ENCODE peak calls at places on chromosomes 11 and 22, in four cellular contexts. G is HCT116, E is SK-N-SH, H is H1. S is an unnamed sample.

GRCh38 chr11:119758291-119758690 is 29.3 kb upstream of the NECTIN1 start:
- DNase-seq in G (no peak), E (no peak), H (no peak), S (no peak)

GRCh38 chr11:61912991-61913698 is 4.2 kb downstream of the RAB3IL1 start:
- DNase-seq in H (no peak), G (no peak), E (peak), S (no peak)

GRCh38 chr11:121095561-121095960 is 5.5 kb upstream of the TECTA start:
- DNase-seq in E (no peak), G (no peak), H (no peak), S (no peak)

GRCh38 chr11:103338621-103339484 is 229.6 kb downstream of the DYNC2H1 start:
- DNase-seq in G (no peak), E (no peak), H (peak), S (peak)

GRCh38 chr22:44583076-44583760 is 85.2 kb upstream of the RTL6 start:
- DNase-seq in G (no peak), H (no peak), E (no peak), S (no peak)

GRCh38 chr11:93403930-93404329 is 73.4 kb downstream of the DEUP1 start:
- DNase-seq in H (no peak), E (no peak), G (no peak), S (no peak)

GRCh38 chr11:110176366-110177056 is 83.3 kb downstream of the ZC3H12C start:
- DNase-seq in E (no peak), H (no peak), G (no peak), S (no peak)

GRCh38 chr11:67996622-67997459 is 7.1 kb downstream of the UNC93B1 start:
- DNase-seq in E (peak), H (peak), G (peak), S (peak)

GRCh38 chr11:1353383-1354124 is 36.2 kb upstream of the BRSK2 start:
- DNase-seq in H (no peak), E (peak), G (no peak), S (no peak)

GRCh38 chr11:128195057-128195751 is 392.2 kb downstream of the ETS1 start:
- DNase-seq in H (no peak), G (no peak), E (no peak), S (peak)

GRCh38 chr22:35021166-35021565 is 44.8 kb upstream of the ISX start:
- DNase-seq in G (no peak), H (no peak), E (no peak), S (no peak)

GRCh38 chr11:128835741-128836410 is 31.2 kb downstream of the KCNJ1 start:
- DNase-seq in H (no peak), G (no peak), E (no peak), S (peak)

GRCh38 chr22:17910561-17911311 is 113.6 kb downstream of the MICAL3 start:
- DNase-seq in G (no peak), E (peak), H (no peak), S (peak)

GRCh38 chr11:125750629-125751028 is 4.5 kb downstream of the PATE1 start:
- DNase-seq in E (no peak), G (no peak), H (no peak), S (no peak)

GRCh38 chr22:25054943-25055511 is 102.5 kb downstream of the KIAA1671 start:
- DNase-seq in G (no peak), E (no peak), H (no peak), S (peak)

GRCh38 chr22:17214416-17215043 is 4.7 kb downstream of the ADA2 start:
- DNase-seq in E (no peak), H (no peak), G (no peak), S (no peak)

GRCh38 chr11:44670814-44671213 is 55.9 kb upstream of the TSPAN18 start:
- DNase-seq in G (no peak), H (no peak), E (no peak), S (no peak)

GRCh38 chr22:45154383-45154782 is 9.3 kb upstream of the NUP50 start:
- DNase-seq in H (no peak), E (no peak), G (no peak), S (peak)

GRCh38 chr11:13278620-13279486 is 1.3 kb downstream of the BMAL1 start:
- DNase-seq in E (peak), G (no peak), H (no peak), S (peak)

GRCh38 chr11:1302461-1303073 is 6.9 kb downstream of the TOLLIP start:
- DNase-seq in G (no peak), H (no peak), E (peak), S (no peak)

GRCh38 chr11:126589492-126589803 is 234.0 kb downstream of the ST3GAL4 start:
- DNase-seq in G (no peak), H (no peak), E (no peak), S (no peak)

GRCh38 chr11:112162761-112163669 is 879 bp downstream of the IL18 start:
- DNase-seq in H (no peak), E (no peak), G (no peak), S (no peak)

GRCh38 chr11:128747728-128748148 is 53.9 kb downstream of the FLI1 start:
- DNase-seq in H (no peak), E (no peak), G (no peak), S (no peak)

GRCh38 chr22:33722817-33723216 is 197.5 kb downstream of the LARGE1 start:
- DNase-seq in G (no peak), E (no peak), H (no peak), S (no peak)

GRCh38 chr11:19053909-19054308 is 6.6 kb downstream of the MRGPRX2 start:
- DNase-seq in E (no peak), H (no peak), G (no peak), S (no peak)

GRCh38 chr11:57436031-57436430 is 9.1 kb upstream of the SLC43A3 start:
- DNase-seq in E (no peak), G (no peak), H (no peak), S (no peak)

GRCh38 chr11:13429836-13430235 is 33.2 kb downstream of the BTBD10 start:
- DNase-seq in H (no peak), E (no peak), G (no peak), S (no peak)

GRCh38 chr11:72573380-72573949 is 100.8 kb downstream of the PDE2A start:
- DNase-seq in G (peak), H (no peak), E (peak), S (peak)

GRCh38 chr11:46281374-46281831 is 3.9 kb downstream of the CREB3L1 start:
- DNase-seq in H (no peak), E (no peak), G (no peak), S (no peak)

GRCh38 chr22:48536691-48537591 is 1290.7 kb downstream of the BRD1 start:
- DNase-seq in E (no peak), G (no peak), H (no peak), S (no peak)

GRCh38 chr11:26719289-26719688 is 2.6 kb downstream of the SLC5A12 start:
- DNase-seq in H (no peak), G (no peak), E (no peak), S (no peak)

GRCh38 chr22:46561435-46561905 is 24.1 kb upstream of the CELSR1 start:
- DNase-seq in E (peak), G (peak), H (no peak), S (no peak)

DNA sequence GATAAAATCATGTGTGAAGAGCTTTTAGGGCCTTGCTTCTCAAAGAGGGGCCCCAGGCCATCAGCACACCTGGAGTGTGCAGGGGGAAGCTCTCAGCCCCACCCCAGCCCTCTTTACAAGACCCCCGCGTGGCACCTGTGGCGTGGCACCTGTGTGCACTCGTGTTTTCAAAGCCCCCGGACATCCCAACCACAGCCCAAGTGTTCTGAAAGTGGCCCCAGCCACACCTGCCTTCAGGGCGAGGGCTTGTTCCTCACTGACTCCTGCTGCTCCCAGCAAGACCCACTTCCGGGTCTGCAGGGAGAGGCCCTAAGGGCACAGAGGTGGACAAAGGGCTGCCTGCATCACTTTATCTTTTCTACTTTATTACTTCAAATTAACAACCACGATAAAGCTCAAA is 17.5 kb upstream of the TMEM184B start:
- DNase-seq in E (no peak), G (no peak), H (no peak), S (no peak)
- TF ChIP-seq MAX in E (no peak), G (no peak), H (no peak), S (no peak)

DNA sequence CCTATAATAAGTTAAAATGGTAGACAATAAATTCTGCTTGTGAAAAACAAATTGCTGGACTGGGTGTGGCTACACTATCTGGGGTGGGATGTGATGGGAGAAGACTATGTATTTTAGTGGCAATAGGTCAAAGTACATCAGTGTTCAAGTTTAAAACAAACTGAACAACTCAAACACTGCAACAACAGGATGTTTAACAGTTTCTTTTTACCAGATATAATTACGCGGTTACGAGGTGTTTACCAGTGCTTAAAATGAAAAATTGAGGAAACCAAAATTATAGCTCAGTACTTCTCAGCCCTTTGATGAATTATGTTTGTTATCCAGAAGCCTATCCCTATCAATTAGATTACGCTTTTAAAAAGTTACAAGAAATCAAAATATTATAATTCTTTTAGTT is 3.2 kb downstream of the PRDM10 start:
- DNase-seq in G (no peak), H (no peak), E (no peak), S (no peak)
- H3K4me3 ChIP-seq in G (no peak), H (no peak), E (no peak), S (no peak)

GRCh38 chr11:122097419-122098001 is 18.5 kb downstream of the BLID start:
- DNase-seq in E (peak), G (no peak), H (no peak), S (no peak)

GRCh38 chr11:122101625-122102291 is 14.3 kb downstream of the BLID start:
- DNase-seq in E (peak), G (no peak), H (peak), S (peak)

GRCh38 chr11:122100222-122101080 is 15.6 kb downstream of the BLID start:
- DNase-seq in H (no peak), E (peak), G (no peak), S (peak)

GRCh38 chr11:122098223-122098980 is 17.6 kb downstream of the BLID start:
- DNase-seq in E (no peak), G (no peak), H (no peak), S (peak)

DNA sequence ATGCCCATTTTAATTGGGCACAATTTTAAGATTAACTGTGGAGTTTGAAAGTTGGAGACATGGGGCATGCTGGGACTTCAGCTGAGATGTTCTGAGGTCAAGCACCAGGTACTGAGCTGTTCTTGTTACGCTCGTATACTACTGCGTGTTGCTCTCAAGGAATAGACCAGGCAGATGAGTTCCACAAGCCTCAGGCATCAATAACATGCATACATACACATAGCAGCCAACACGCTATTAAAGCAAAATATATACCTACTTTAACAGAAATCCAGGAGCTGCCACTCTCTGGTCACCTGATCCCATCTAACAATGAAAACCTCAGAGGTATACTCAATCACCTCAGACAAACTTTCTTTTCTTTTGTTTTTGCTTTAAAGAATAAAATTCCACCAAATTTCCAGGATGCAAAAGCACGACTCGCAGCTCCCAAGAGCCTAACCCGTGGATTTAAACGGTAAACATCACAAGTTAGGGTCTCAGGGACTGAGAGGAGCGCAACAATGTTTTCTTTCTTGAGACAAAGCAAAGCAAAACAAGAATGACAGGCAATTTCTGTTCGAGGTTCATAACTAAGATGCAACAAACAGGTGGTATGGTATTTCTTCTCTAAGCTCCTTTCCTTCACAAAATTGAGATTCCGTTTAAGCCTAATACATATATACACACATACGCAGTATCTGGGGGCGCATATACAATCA is 16.5 kb downstream of the BLID start:
- DNase-seq in G (no peak), H (no peak), E (no peak), S (peak)
- TF ChIP-seq POLR2AphosphoS5 in G (peak), H (no peak), E (peak), S (no peak)

GRCh38 chr11:47466701-47467250 is 17.8 kb upstream of the RAPSN start:
- DNase-seq in G (no peak), H (no peak), E (peak), S (peak)
- TF ChIP-seq MAX in G (no peak), H (no peak), E (no peak), S (no peak)

GRCh38 chr11:65607614-65608426 is 6.2 kb downstream of the MAP3K11 start:
- DNase-seq in H (no peak), E (no peak), G (no peak), S (no peak)
- H3K4me3 ChIP-seq in H (peak), E (no peak), G (peak), S (no peak)

GRCh38 chr22:50289942-50290630 is 17.4 kb downstream of the PLXNB2 start:
- DNase-seq in H (no peak), E (no peak), G (no peak), S (no peak)

GRCh38 chr22:50293441-50294318 is 13.8 kb downstream of the PLXNB2 start:
- DNase-seq in H (no peak), E (peak), G (no peak), S (peak)

GRCh38 chr22:50289151-50289941 is 18.1 kb downstream of the PLXNB2 start:
- DNase-seq in H (no peak), G (no peak), E (no peak), S (no peak)

GRCh38 chr22:50294319-50294656 is 13.2 kb downstream of the PLXNB2 start:
- DNase-seq in E (no peak), G (no peak), H (no peak), S (no peak)

DNA sequence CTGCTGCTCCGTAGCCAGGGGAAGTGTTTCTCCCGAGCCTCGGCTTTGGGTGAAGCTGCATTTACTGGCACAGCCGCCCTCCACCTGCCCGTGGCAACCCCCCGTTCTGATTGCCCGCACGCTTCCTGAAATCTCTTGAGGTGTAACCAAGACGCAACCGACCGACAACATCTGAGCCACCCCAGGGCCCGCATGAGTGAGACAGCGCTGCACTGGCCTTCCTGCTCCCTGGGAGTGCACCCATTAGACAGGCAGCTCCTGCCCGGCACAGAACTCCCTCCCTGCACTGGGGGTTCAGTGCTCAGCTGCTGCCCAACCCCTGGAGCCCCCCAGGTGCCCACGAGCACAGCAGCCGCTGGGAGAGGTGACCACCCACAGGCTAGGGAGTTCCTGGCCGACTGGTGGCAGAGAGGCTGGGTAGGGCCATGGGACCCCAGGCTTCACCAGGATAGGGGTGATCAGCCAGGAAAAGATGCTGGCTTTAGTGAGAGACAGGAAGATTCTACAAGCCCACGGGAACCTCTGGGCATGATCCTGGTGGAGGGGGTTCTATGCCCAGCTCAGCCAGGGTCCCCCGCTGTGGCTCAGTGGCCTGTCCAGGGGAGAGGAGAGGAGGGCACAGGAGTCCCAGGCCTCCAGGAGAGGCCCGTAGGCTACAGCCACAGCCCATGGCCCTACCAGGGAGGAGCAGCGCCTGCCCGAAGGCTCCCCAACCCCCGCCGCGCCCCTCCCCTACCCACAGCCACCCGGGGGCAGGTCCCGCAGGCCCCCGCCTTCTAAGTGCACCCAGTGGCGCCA is 14.6 kb downstream of the PLXNB2 start:
- DNase-seq in E (no peak), G (no peak), H (no peak), S (no peak)
- TF ChIP-seq POLR2AphosphoS5 in E (no peak), G (no peak), H (no peak), S (no peak)

DNA sequence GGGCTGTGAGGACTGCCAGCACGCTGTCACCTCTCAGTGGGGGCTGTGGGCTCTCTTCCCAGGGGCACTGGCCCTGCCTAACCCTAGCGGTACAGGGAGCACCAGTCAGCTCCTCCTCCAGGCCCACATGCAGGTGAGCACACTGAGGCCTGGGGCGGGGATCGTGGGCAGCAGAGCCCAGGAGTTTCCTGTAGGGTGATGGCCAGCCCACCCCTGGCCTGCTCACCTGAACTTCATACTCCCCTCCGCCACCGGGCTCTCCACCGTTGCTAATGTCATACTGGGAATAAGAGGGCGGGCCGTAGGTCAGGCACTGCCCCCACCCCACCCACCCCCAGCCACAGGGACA is 10.0 kb upstream of the TREH start:
- DNase-seq in H (peak), G (no peak), E (no peak), S (peak)
- TF ChIP-seq MAX in H (no peak), G (no peak), E (no peak), S (no peak)

DNA sequence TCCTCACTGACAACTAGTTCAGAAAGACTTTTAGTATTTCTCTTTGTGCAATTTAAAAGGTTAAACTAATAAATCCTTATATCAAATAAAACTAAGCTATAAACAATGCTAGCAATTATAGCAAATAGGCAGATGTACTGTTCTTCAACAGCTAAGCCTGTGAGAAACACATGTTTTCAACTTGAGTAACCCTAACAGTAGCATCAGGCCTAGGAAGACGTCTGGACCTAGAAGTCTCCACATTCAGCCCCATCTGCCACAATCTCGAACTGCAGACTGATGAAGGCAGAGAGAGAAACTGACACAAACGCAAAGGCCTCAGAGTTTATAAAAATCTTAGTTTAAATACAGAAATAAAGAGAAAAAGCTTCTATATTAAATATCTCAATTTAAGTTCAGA is 2.5 kb downstream of the ST13 start:
- DNase-seq in G (no peak), H (no peak), E (peak), S (peak)
- H3K4me3 ChIP-seq in G (no peak), H (no peak), E (peak), S (peak)

GRCh38 chr22:29387921-29388758 is at the start of gene AP1B1:
- DNase-seq in H (peak), E (peak), G (peak), S (peak)

GRCh38 chr22:29385748-29386147 is 2.6 kb downstream of the AP1B1 start:
- DNase-seq in G (no peak), H (no peak), E (no peak), S (peak)

GRCh38 chr22:29391546-29391945 is 3.2 kb upstream of the AP1B1 start:
- DNase-seq in E (no peak), G (no peak), H (no peak), S (no peak)

GRCh38 chr22:29390270-29390669 is 1.9 kb upstream of the AP1B1 start:
- DNase-seq in G (no peak), H (no peak), E (no peak), S (no peak)

GRCh38 chr22:29388759-29389090 is 355 bp upstream of the AP1B1 start:
- DNase-seq in E (no peak), G (no peak), H (no peak), S (no peak)
- TF ChIP-seq POLR2AphosphoS5 in E (no peak), G (no peak), H (no peak), S (no peak)